ENCODE peak calls at places on chromosome 6, in ten cellular contexts. One of them, this sample, is unnamed.

GRCh38 chr6:84137051-84137375 is 90.4 kb downstream of the CEP162 start:
- DNase-seq in NB4: no peak
- DNase-seq in uterus: no peak
- DNase-seq in A549: no peak
- DNase-seq in HCT116: peak; percentile 43
- DNase-seq in thyroid gland: no peak
- DNase-seq in transverse colon: no peak
- DNase-seq in sigmoid colon: no peak
- DNase-seq in stomach: no peak
- DNase-seq in IMR-90: peak; percentile 81
- DNase-seq in this sample: no peak

GRCh38 chr6:167496707-167497106 is 171.8 kb downstream of the TTLL2 start:
- DNase-seq in IMR-90: no peak
- DNase-seq in sigmoid colon: peak; percentile 46
- DNase-seq in A549: no peak
- DNase-seq in uterus: no peak
- DNase-seq in transverse colon: no peak
- DNase-seq in HCT116: no peak
- DNase-seq in NB4: no peak
- DNase-seq in thyroid gland: no peak
- DNase-seq in stomach: no peak
- DNase-seq in this sample: no peak

GRCh38 chr6:17714177-17714576 is 7.5 kb upstream of the NUP153 start:
- DNase-seq in A549: no peak
- DNase-seq in IMR-90: peak; percentile 31
- DNase-seq in HCT116: no peak
- DNase-seq in sigmoid colon: no peak
- DNase-seq in uterus: no peak
- DNase-seq in NB4: no peak
- DNase-seq in stomach: no peak
- DNase-seq in transverse colon: no peak
- DNase-seq in thyroid gland: no peak
- DNase-seq in this sample: no peak

GRCh38 chr6:30615219-30615957 is 1.7 kb downstream of the PPP1R10 start:
- DNase-seq in thyroid gland: peak; percentile 46
- DNase-seq in IMR-90: peak; percentile 91
- DNase-seq in HCT116: peak; percentile 75
- DNase-seq in A549: peak; percentile 79
- DNase-seq in sigmoid colon: peak; percentile 71
- DNase-seq in NB4: peak; percentile 94
- DNase-seq in stomach: peak; percentile 38
- DNase-seq in uterus: no peak
- DNase-seq in transverse colon: peak; percentile 41
- DNase-seq in this sample: no peak

GRCh38 chr6:113103618-113104390 is 753.3 kb upstream of the MARCKS start:
- DNase-seq in IMR-90: peak; percentile 74
- DNase-seq in A549: no peak
- DNase-seq in sigmoid colon: no peak
- DNase-seq in transverse colon: no peak
- DNase-seq in thyroid gland: no peak
- DNase-seq in HCT116: no peak
- DNase-seq in NB4: no peak
- DNase-seq in uterus: no peak
- DNase-seq in stomach: no peak
- DNase-seq in this sample: no peak

GRCh38 chr6:104537185-104537584 is 322.5 kb downstream of the HACE1 start:
- DNase-seq in stomach: no peak
- DNase-seq in transverse colon: no peak
- DNase-seq in NB4: no peak
- DNase-seq in IMR-90: peak; percentile 69
- DNase-seq in thyroid gland: no peak
- DNase-seq in A549: no peak
- DNase-seq in uterus: no peak
- DNase-seq in HCT116: no peak
- DNase-seq in sigmoid colon: no peak
- DNase-seq in this sample: no peak

GRCh38 chr6:195861-196360 is 96.4 kb upstream of the DUSP22 start:
- DNase-seq in stomach: no peak
- DNase-seq in sigmoid colon: peak; percentile 78
- DNase-seq in thyroid gland: no peak
- DNase-seq in IMR-90: peak; percentile 22
- DNase-seq in HCT116: no peak
- DNase-seq in NB4: no peak
- DNase-seq in A549: no peak
- DNase-seq in transverse colon: no peak
- DNase-seq in uterus: peak; percentile 53
- DNase-seq in this sample: no peak

GRCh38 chr6:12291785-12292604 is 1.8 kb downstream of the EDN1 start:
- DNase-seq in NB4: peak; percentile 16
- DNase-seq in IMR-90: peak; percentile 33
- DNase-seq in uterus: no peak
- DNase-seq in sigmoid colon: no peak
- DNase-seq in transverse colon: peak; percentile 47
- DNase-seq in HCT116: no peak
- DNase-seq in thyroid gland: no peak
- DNase-seq in stomach: peak; percentile 58
- DNase-seq in A549: peak; percentile 64
- DNase-seq in this sample: no peak

GRCh38 chr6:46015119-46015968 is at the start of gene CLIC5:
- DNase-seq in IMR-90: no peak
- DNase-seq in sigmoid colon: no peak
- DNase-seq in HCT116: no peak
- DNase-seq in thyroid gland: peak; percentile 71
- DNase-seq in uterus: no peak
- DNase-seq in transverse colon: peak; percentile 68
- DNase-seq in NB4: no peak
- DNase-seq in A549: no peak
- DNase-seq in stomach: peak; percentile 38
- DNase-seq in this sample: no peak

GRCh38 chr6:32973934-32974333 is 5.5 kb downstream of the BRD2 start:
- DNase-seq in sigmoid colon: no peak
- DNase-seq in HCT116: no peak
- DNase-seq in uterus: no peak
- DNase-seq in stomach: no peak
- DNase-seq in thyroid gland: no peak
- DNase-seq in transverse colon: no peak
- DNase-seq in A549: peak; percentile 48
- DNase-seq in IMR-90: peak; percentile 66
- DNase-seq in NB4: peak; percentile 66
- DNase-seq in this sample: no peak

GRCh38 chr6:82875573-82876185 is 190.0 kb downstream of the UBE3D start:
- DNase-seq in stomach: no peak
- DNase-seq in transverse colon: no peak
- DNase-seq in sigmoid colon: no peak
- DNase-seq in HCT116: peak; percentile 85
- DNase-seq in A549: peak; percentile 51
- DNase-seq in uterus: no peak
- DNase-seq in NB4: no peak
- DNase-seq in thyroid gland: no peak
- DNase-seq in IMR-90: peak; percentile 91
- DNase-seq in this sample: peak; percentile 43

GRCh38 chr6:155455766-155456165 is at the start of gene NOX3:
- DNase-seq in thyroid gland: no peak
- DNase-seq in IMR-90: no peak
- DNase-seq in uterus: no peak
- DNase-seq in sigmoid colon: no peak
- DNase-seq in transverse colon: no peak
- DNase-seq in A549: no peak
- DNase-seq in stomach: no peak
- DNase-seq in NB4: no peak
- DNase-seq in HCT116: no peak
- DNase-seq in this sample: no peak

GRCh38 chr6:133551436-133551835 is 310.3 kb downstream of the EYA4 start:
- DNase-seq in sigmoid colon: no peak
- DNase-seq in NB4: no peak
- DNase-seq in HCT116: no peak
- DNase-seq in stomach: no peak
- DNase-seq in A549: peak; percentile 34
- DNase-seq in transverse colon: no peak
- DNase-seq in uterus: no peak
- DNase-seq in thyroid gland: no peak
- DNase-seq in IMR-90: peak; percentile 70
- DNase-seq in this sample: no peak

GRCh38 chr6:140230282-140230681 is 855.8 kb upstream of the CITED2 start:
- DNase-seq in stomach: no peak
- DNase-seq in IMR-90: no peak
- DNase-seq in sigmoid colon: no peak
- DNase-seq in NB4: no peak
- DNase-seq in uterus: no peak
- DNase-seq in A549: no peak
- DNase-seq in thyroid gland: peak; percentile 82
- DNase-seq in HCT116: no peak
- DNase-seq in transverse colon: peak; percentile 53
- DNase-seq in this sample: no peak

GRCh38 chr6:46906776-46907175 is 15.0 kb downstream of the ADGRF5 start:
- DNase-seq in HCT116: no peak
- DNase-seq in thyroid gland: no peak
- DNase-seq in IMR-90: no peak
- DNase-seq in NB4: no peak
- DNase-seq in stomach: no peak
- DNase-seq in sigmoid colon: no peak
- DNase-seq in A549: no peak
- DNase-seq in uterus: no peak
- DNase-seq in transverse colon: no peak
- DNase-seq in this sample: no peak

DNA sequence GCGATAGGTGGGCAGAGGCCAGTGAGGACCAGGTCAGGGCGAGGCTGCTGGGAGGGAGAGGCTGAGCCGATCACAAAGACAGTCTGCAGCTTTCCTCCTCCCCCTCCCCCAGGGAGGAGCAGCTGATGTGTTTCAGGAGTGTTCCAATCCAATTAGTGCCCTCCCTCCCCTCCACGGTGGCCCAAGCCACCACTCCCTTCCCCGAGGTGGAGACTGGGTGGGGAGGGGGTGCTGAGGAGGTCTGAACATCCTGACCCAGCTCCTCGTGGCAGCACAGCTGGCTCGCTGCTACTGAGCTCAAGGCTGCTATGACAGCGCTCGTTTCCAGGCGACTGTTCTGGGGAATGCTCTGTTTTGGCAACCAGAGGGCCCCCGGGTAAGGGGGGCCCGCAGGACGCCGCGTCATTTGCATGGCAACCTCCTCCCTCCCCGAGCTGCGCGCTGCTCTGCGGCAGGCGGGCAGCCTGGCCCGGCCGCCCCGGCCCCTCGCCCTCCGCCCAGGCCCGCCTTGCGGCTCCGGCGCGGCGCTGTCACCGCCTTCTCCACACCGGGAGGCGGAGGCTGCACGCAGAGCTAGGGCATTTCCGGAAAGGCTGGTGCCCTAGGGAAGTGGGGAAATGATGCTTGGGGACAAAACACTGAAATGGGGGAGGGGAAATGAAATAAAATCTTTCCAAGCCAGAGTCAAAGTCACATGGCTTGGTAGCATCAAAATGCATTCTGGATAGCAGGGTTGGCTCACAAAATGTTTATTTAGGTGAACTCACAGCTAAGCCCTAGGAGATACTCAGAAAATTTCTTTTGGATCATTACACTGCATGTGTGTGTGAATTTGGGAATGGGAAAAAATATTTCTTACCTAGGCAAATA is 67.4 kb upstream of the PIM1 start:
- DNase-seq in transverse colon: peak; percentile 88
- DNase-seq in NB4: peak; percentile 88
- DNase-seq in IMR-90: peak; percentile 88
- DNase-seq in thyroid gland: peak; percentile 94
- DNase-seq in HCT116: peak; percentile 36
- DNase-seq in sigmoid colon: peak; percentile 96
- DNase-seq in stomach: peak; percentile 84
- DNase-seq in uterus: peak; percentile 90
- DNase-seq in A549: peak; percentile 82
- DNase-seq in this sample: peak; percentile 81
- TF ChIP-seq POLR2A in transverse colon: peak; percentile 25
- TF ChIP-seq POLR2A in NB4: no peak
- TF ChIP-seq POLR2A in IMR-90: peak; percentile 62
- TF ChIP-seq POLR2A in thyroid gland: no peak
- TF ChIP-seq POLR2A in HCT116: no peak
- TF ChIP-seq POLR2A in sigmoid colon: no peak
- TF ChIP-seq POLR2A in stomach: no peak
- TF ChIP-seq POLR2A in uterus: no peak
- TF ChIP-seq POLR2A in A549: peak; percentile 34
- TF ChIP-seq POLR2A in this sample: peak; percentile 49

GRCh38 chr6:43683708-43684455 is 3.7 kb downstream of the MRPS18A start:
- DNase-seq in transverse colon: no peak
- DNase-seq in IMR-90: no peak
- DNase-seq in A549: no peak
- DNase-seq in thyroid gland: no peak
- DNase-seq in uterus: no peak
- DNase-seq in NB4: peak; percentile 58
- DNase-seq in stomach: no peak
- DNase-seq in HCT116: no peak
- DNase-seq in sigmoid colon: no peak
- DNase-seq in this sample: no peak
- TF ChIP-seq POLR2A in transverse colon: no peak
- TF ChIP-seq POLR2A in IMR-90: no peak
- TF ChIP-seq POLR2A in A549: no peak
- TF ChIP-seq POLR2A in thyroid gland: no peak
- TF ChIP-seq POLR2A in uterus: no peak
- TF ChIP-seq POLR2A in NB4: no peak
- TF ChIP-seq POLR2A in stomach: no peak
- TF ChIP-seq POLR2A in HCT116: no peak
- TF ChIP-seq POLR2A in sigmoid colon: no peak
- TF ChIP-seq POLR2A in this sample: no peak

DNA sequence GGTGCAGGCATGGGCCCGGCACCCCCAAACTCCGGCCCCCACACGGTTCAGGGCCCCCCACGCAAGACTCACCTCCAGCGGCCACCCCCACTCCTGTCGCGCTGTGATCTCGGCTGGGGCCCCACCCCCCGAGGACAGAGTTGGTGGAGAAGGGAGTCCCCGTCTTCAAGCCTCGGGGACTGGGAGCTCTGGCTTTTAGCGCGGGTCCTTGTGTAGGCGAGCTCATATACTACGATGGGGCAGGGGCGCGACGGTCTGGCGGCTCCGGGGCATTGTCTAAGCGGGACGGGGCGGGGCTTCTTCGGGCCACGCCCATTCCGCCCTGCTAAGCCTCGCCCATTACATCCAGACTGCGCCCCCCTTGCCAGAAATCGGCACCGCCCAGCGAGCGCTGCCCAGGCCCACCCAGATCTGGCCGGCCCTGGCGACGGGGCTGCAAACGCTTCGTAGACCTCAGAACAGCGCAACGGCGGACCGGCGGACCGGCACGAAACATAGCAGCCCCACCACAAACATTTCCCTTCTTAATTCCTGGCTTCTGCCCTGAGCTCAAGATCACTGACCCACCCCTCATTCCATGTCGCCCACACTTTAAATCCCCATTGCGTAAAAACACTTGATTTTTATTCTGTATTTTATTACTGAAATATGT is 1.0 kb upstream of the DDAH2 start:
- DNase-seq in thyroid gland: peak; percentile 86
- DNase-seq in HCT116: peak; percentile 56
- DNase-seq in sigmoid colon: peak; percentile 97
- DNase-seq in stomach: peak; percentile 83
- DNase-seq in NB4: peak; percentile 91
- DNase-seq in uterus: peak; percentile 97
- DNase-seq in A549: peak; percentile 81
- DNase-seq in IMR-90: peak; percentile 85
- DNase-seq in transverse colon: peak; percentile 90
- DNase-seq in this sample: peak; percentile 63
- TF ChIP-seq POLR2A in thyroid gland: peak; percentile 57
- TF ChIP-seq POLR2A in HCT116: no peak
- TF ChIP-seq POLR2A in sigmoid colon: peak; percentile 5
- TF ChIP-seq POLR2A in stomach: no peak
- TF ChIP-seq POLR2A in NB4: peak; percentile 35
- TF ChIP-seq POLR2A in uterus: peak; percentile 93
- TF ChIP-seq POLR2A in A549: no peak
- TF ChIP-seq POLR2A in IMR-90: no peak
- TF ChIP-seq POLR2A in transverse colon: peak; percentile 75
- TF ChIP-seq POLR2A in this sample: peak; percentile 48

GRCh38 chr6:26088344-26088743 is 1.1 kb downstream of the HFE start:
- DNase-seq in sigmoid colon: peak; percentile 74
- DNase-seq in A549: no peak
- DNase-seq in stomach: no peak
- DNase-seq in HCT116: no peak
- DNase-seq in thyroid gland: peak; percentile 12
- DNase-seq in IMR-90: no peak
- DNase-seq in uterus: no peak
- DNase-seq in transverse colon: no peak
- DNase-seq in NB4: no peak
- DNase-seq in this sample: no peak
- TF ChIP-seq POLR2A in sigmoid colon: no peak
- TF ChIP-seq POLR2A in A549: no peak
- TF ChIP-seq POLR2A in stomach: no peak
- TF ChIP-seq POLR2A in HCT116: no peak
- TF ChIP-seq POLR2A in thyroid gland: no peak
- TF ChIP-seq POLR2A in IMR-90: no peak
- TF ChIP-seq POLR2A in uterus: no peak
- TF ChIP-seq POLR2A in transverse colon: no peak
- TF ChIP-seq POLR2A in NB4: no peak
- TF ChIP-seq POLR2A in this sample: no peak

This sample was measured in H54.